ENCODE peak calls at places on chromosomes 12 and 14, in six cellular contexts. One of them, this sample, is unnamed.

GRCh38 chr12:99130808-99131538 is 485.9 kb downstream of the APAF1 start:
- DNase-seq in lower leg skin: no peak
- DNase-seq in HepG2: no peak
- DNase-seq in right lobe of liver: no peak
- DNase-seq in uterus: no peak
- DNase-seq in spleen: no peak
- DNase-seq in this sample: no peak

GRCh38 chr14:70896981-70897380 is 10.3 kb upstream of the PCNX1 start:
- DNase-seq in lower leg skin: no peak
- DNase-seq in HepG2: no peak
- DNase-seq in right lobe of liver: no peak
- DNase-seq in uterus: no peak
- DNase-seq in spleen: no peak
- DNase-seq in this sample: no peak

GRCh38 chr12:95004610-95005009 is 1.1 kb upstream of the NDUFA12 start:
- DNase-seq in lower leg skin: no peak
- DNase-seq in HepG2: no peak
- DNase-seq in right lobe of liver: no peak
- DNase-seq in uterus: no peak
- DNase-seq in spleen: no peak
- DNase-seq in this sample: no peak

GRCh38 chr14:100271247-100271939 is 32.4 kb downstream of the YY1 start:
- DNase-seq in lower leg skin: no peak
- DNase-seq in HepG2: peak
- DNase-seq in right lobe of liver: no peak
- DNase-seq in uterus: no peak
- DNase-seq in spleen: no peak
- DNase-seq in this sample: peak

GRCh38 chr14:50978888-50979287 is 34.6 kb upstream of the PYGL start:
- DNase-seq in lower leg skin: no peak
- DNase-seq in HepG2: no peak
- DNase-seq in right lobe of liver: no peak
- DNase-seq in uterus: no peak
- DNase-seq in spleen: no peak
- DNase-seq in this sample: no peak

GRCh38 chr12:126093911-126094310 is 1028.7 kb downstream of the AACS start:
- DNase-seq in lower leg skin: no peak
- DNase-seq in HepG2: no peak
- DNase-seq in right lobe of liver: no peak
- DNase-seq in uterus: no peak
- DNase-seq in spleen: no peak
- DNase-seq in this sample: peak

GRCh38 chr12:39393890-39394289 is 49.0 kb downstream of the KIF21A start:
- DNase-seq in lower leg skin: no peak
- DNase-seq in HepG2: no peak
- DNase-seq in right lobe of liver: no peak
- DNase-seq in uterus: no peak
- DNase-seq in spleen: no peak
- DNase-seq in this sample: no peak

GRCh38 chr14:92551066-92551841 is 37.7 kb downstream of the RIN3 start:
- DNase-seq in lower leg skin: no peak
- DNase-seq in HepG2: no peak
- DNase-seq in right lobe of liver: no peak
- DNase-seq in uterus: no peak
- DNase-seq in spleen: no peak
- DNase-seq in this sample: peak

GRCh38 chr14:61575751-61576150 is 119.6 kb upstream of the HIF1A start:
- DNase-seq in lower leg skin: no peak
- DNase-seq in HepG2: no peak
- DNase-seq in right lobe of liver: no peak
- DNase-seq in uterus: no peak
- DNase-seq in spleen: no peak
- DNase-seq in this sample: no peak

GRCh38 chr12:90407841-90408240 is 547.1 kb downstream of the CCER1 start:
- DNase-seq in lower leg skin: no peak
- DNase-seq in HepG2: no peak
- DNase-seq in right lobe of liver: no peak
- DNase-seq in uterus: no peak
- DNase-seq in spleen: no peak
- DNase-seq in this sample: no peak

GRCh38 chr12:122937622-122938091 is 28.6 kb downstream of the ABCB9 start:
- DNase-seq in lower leg skin: no peak
- DNase-seq in HepG2: no peak
- DNase-seq in right lobe of liver: no peak
- DNase-seq in uterus: no peak
- DNase-seq in spleen: no peak
- DNase-seq in this sample: no peak

GRCh38 chr12:47837190-47838171 is 17.8 kb upstream of the HDAC7 start:
- DNase-seq in lower leg skin: no peak
- DNase-seq in HepG2: peak
- DNase-seq in right lobe of liver: peak
- DNase-seq in uterus: peak
- DNase-seq in spleen: peak
- DNase-seq in this sample: peak

GRCh38 chr12:107493135-107493494 is 192.5 kb upstream of the PWP1 start:
- DNase-seq in lower leg skin: no peak
- DNase-seq in HepG2: no peak
- DNase-seq in right lobe of liver: no peak
- DNase-seq in uterus: no peak
- DNase-seq in spleen: no peak
- DNase-seq in this sample: no peak

GRCh38 chr12:3432868-3433267 is 58.1 kb upstream of the PRMT8 start:
- DNase-seq in lower leg skin: no peak
- DNase-seq in HepG2: no peak
- DNase-seq in right lobe of liver: no peak
- DNase-seq in uterus: no peak
- DNase-seq in spleen: no peak
- DNase-seq in this sample: no peak

GRCh38 chr14:75165586-75166391 is 10.6 kb downstream of the TMED10 start:
- DNase-seq in lower leg skin: no peak
- DNase-seq in HepG2: no peak
- DNase-seq in right lobe of liver: no peak
- DNase-seq in uterus: no peak
- DNase-seq in spleen: no peak
- DNase-seq in this sample: no peak

GRCh38 chr12:14207946-14208612 is 157.4 kb upstream of the ATF7IP start:
- DNase-seq in lower leg skin: no peak
- DNase-seq in HepG2: peak
- DNase-seq in right lobe of liver: no peak
- DNase-seq in uterus: no peak
- DNase-seq in spleen: no peak
- DNase-seq in this sample: no peak

GRCh38 chr12:118206107-118206412 is 70.1 kb downstream of the PEBP1 start:
- DNase-seq in lower leg skin: no peak
- DNase-seq in HepG2: peak
- DNase-seq in right lobe of liver: no peak
- DNase-seq in uterus: no peak
- DNase-seq in spleen: no peak
- DNase-seq in this sample: no peak

GRCh38 chr12:90801776-90802175 is 153.2 kb downstream of the CCER1 start:
- DNase-seq in lower leg skin: no peak
- DNase-seq in HepG2: no peak
- DNase-seq in right lobe of liver: no peak
- DNase-seq in uterus: no peak
- DNase-seq in spleen: no peak
- DNase-seq in this sample: no peak

GRCh38 chr12:68784015-68784414 is 24.0 kb upstream of the MDM2 start:
- DNase-seq in lower leg skin: peak
- DNase-seq in HepG2: peak
- DNase-seq in right lobe of liver: no peak
- DNase-seq in uterus: no peak
- DNase-seq in spleen: no peak
- DNase-seq in this sample: no peak

GRCh38 chr12:115351513-115352077 is 667.6 kb upstream of the TBX3 start:
- DNase-seq in lower leg skin: no peak
- DNase-seq in HepG2: no peak
- DNase-seq in right lobe of liver: no peak
- DNase-seq in uterus: no peak
- DNase-seq in spleen: no peak
- DNase-seq in this sample: no peak

DNA sequence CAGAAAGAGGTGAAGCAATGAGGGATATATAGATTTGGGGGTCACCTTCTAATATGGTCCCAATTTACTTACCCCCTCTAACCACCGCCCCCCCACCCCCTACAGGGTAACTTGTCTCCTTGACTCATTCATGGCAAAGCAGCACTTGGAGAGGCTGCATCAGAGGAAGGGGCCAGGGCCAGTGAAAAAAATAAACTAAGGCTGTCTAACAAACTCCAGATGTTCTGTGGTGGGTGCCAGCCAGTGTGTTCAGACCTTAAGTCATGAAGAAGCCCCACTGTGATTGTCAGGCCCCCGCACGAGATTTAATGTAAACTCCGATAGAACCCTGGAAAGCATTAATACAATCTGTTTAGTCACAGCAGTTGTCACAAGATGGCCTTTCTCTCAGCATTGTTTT is 220.1 kb downstream of the FBXL14 start:
- DNase-seq in lower leg skin: no peak
- DNase-seq in HepG2: no peak
- DNase-seq in right lobe of liver: no peak
- DNase-seq in uterus: no peak
- DNase-seq in spleen: no peak
- DNase-seq in this sample: no peak
- TF ChIP-seq POLR2A in lower leg skin: no peak
- TF ChIP-seq POLR2A in HepG2: no peak
- TF ChIP-seq POLR2A in right lobe of liver: no peak
- TF ChIP-seq POLR2A in uterus: no peak
- TF ChIP-seq POLR2A in spleen: no peak
- TF ChIP-seq POLR2A in this sample: no peak

DNA sequence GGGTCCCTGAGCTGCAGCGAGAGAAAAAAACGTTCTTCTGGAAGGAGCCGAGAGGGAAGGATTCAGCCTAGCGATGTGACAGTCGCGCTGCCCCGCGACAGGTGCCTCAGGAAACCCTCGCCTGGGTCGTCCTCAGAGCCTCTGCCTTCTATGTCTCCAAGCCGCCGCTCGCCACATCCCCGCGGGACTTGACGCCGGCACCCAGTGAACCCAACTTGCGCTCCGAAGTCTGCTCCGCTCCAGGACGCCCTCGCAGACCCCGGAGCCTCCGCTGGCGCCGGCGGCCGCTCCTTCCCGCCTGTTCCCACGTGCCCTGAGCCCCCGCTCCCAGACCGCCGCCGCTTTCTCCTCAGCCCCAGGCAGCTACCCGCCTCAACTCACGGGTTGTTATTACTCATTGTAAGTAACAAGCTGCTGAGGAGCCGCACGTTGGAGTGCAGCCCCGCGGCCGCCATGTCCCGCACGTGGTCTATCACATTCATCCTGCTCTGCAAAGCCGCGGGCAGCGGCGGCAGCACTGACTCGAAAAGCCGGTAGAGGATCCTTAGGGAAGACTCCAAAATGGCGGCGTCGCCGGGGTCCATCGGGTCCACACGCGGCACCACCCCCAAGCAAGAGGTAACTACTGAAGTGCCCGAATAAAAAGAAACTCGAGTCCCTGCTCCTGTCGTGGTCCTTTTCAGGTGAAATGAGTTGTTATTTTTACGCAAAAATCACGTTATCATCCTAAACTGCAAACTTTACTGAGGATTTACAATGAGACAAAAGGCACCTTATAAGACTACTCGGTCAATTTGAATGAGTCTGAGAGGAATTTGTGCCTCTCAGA is at the start of gene ANAPC7:
- DNase-seq in lower leg skin: peak
- DNase-seq in HepG2: peak
- DNase-seq in right lobe of liver: peak
- DNase-seq in uterus: peak
- DNase-seq in spleen: peak
- DNase-seq in this sample: peak
- TF ChIP-seq POLR2A in lower leg skin: no peak
- TF ChIP-seq POLR2A in HepG2: peak
- TF ChIP-seq POLR2A in right lobe of liver: peak
- TF ChIP-seq POLR2A in uterus: no peak
- TF ChIP-seq POLR2A in spleen: no peak
- TF ChIP-seq POLR2A in this sample: peak

GRCh38 chr14:52547526-52547925 is 4.8 kb downstream of the TXNDC16 start:
- DNase-seq in lower leg skin: no peak
- DNase-seq in HepG2: no peak
- DNase-seq in right lobe of liver: no peak
- DNase-seq in uterus: no peak
- DNase-seq in spleen: no peak
- DNase-seq in this sample: peak

GRCh38 chr14:52546318-52546670 is 6.0 kb downstream of the TXNDC16 start:
- DNase-seq in lower leg skin: no peak
- DNase-seq in HepG2: no peak
- DNase-seq in right lobe of liver: no peak
- DNase-seq in uterus: no peak
- DNase-seq in spleen: no peak
- DNase-seq in this sample: peak

GRCh38 chr14:52545584-52546317 is 6.6 kb downstream of the TXNDC16 start:
- DNase-seq in lower leg skin: no peak
- DNase-seq in HepG2: no peak
- DNase-seq in right lobe of liver: no peak
- DNase-seq in uterus: no peak
- DNase-seq in spleen: no peak
- DNase-seq in this sample: no peak

GRCh38 chr14:52550661-52551060 is 1.6 kb downstream of the TXNDC16 start:
- DNase-seq in lower leg skin: no peak
- DNase-seq in HepG2: no peak
- DNase-seq in right lobe of liver: no peak
- DNase-seq in uterus: no peak
- DNase-seq in spleen: no peak
- DNase-seq in this sample: no peak

DNA sequence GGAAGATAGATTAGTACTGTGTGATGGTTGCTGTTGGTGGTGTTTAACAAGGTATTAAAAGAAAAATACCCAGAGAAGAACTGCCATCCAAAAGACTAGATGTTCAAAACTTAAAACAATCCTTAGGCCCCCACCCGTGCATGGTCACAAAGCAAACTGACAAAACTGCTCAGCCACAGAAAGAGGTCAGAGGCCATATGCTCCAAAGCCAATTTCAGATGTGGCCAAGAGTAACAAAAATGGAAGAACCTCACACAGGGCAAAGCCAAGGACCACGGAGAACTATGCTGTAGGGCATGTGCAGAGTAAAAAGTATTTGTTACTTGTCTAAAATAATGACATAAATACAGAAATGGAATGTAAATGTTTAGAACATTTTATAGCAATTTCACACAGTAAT is 5.3 kb downstream of the TXNDC16 start:
- DNase-seq in lower leg skin: no peak
- DNase-seq in HepG2: no peak
- DNase-seq in right lobe of liver: no peak
- DNase-seq in uterus: no peak
- DNase-seq in spleen: no peak
- DNase-seq in this sample: peak
- TF ChIP-seq POLR2A in lower leg skin: no peak
- TF ChIP-seq POLR2A in HepG2: no peak
- TF ChIP-seq POLR2A in right lobe of liver: no peak
- TF ChIP-seq POLR2A in uterus: no peak
- TF ChIP-seq POLR2A in spleen: no peak
- TF ChIP-seq POLR2A in this sample: no peak

GRCh38 chr12:53184828-53185227 is 4.1 kb upstream of the CSAD start:
- DNase-seq in lower leg skin: no peak
- DNase-seq in HepG2: no peak
- DNase-seq in right lobe of liver: no peak
- DNase-seq in uterus: no peak
- DNase-seq in spleen: no peak
- DNase-seq in this sample: no peak
- TF ChIP-seq POLR2A in lower leg skin: no peak
- TF ChIP-seq POLR2A in HepG2: no peak
- TF ChIP-seq POLR2A in right lobe of liver: no peak
- TF ChIP-seq POLR2A in uterus: no peak
- TF ChIP-seq POLR2A in spleen: no peak
- TF ChIP-seq POLR2A in this sample: no peak

This sample was measured in erythroblast.